ENCODE peak calls at places on chromosomes 16 and 17, in seven cellular contexts. M, B, T, L, I, P and R are unnamed samples.

GRCh38 chr17:51540151-51540550 is 279.8 kb downstream of the UTP18 start:
- DNase-seq in B (peak; percentile 15), P (no peak), M (no peak), L (no peak), T (no peak), I (no peak), R (no peak)

GRCh38 chr17:50027639-50028206 is 28.2 kb upstream of the ITGA3 start:
- DNase-seq in B (no peak), T (no peak), L (no peak), I (no peak), M (no peak), P (no peak), R (peak; percentile 56)

GRCh38 chr16:49048557-49048956 is 233.1 kb downstream of the CBLN1 start:
- DNase-seq in P (no peak), T (no peak), I (no peak), B (peak; percentile 13), M (no peak), L (no peak), R (no peak)

GRCh38 chr17:76538281-76538931 is 897 bp upstream of the CYGB start:
- DNase-seq in M (no peak), T (peak; percentile 32), B (no peak), P (no peak), L (no peak), I (no peak), R (peak; percentile 63)

GRCh38 chr17:18033442-18034099 is 5.4 kb downstream of the ATPAF2 start:
- DNase-seq in B (peak; percentile 83), L (peak; percentile 13), P (peak; percentile 59), T (peak; percentile 63), I (peak; percentile 53), M (peak; percentile 67), R (peak; percentile 80)

GRCh38 chr16:8962393-8963009 is 1.2 kb downstream of the USP7 start:
- DNase-seq in T (peak; percentile 55), L (no peak), I (peak; percentile 48), B (no peak), M (no peak), P (no peak), R (peak; percentile 53)

GRCh38 chr17:68053237-68054030 is 17.9 kb downstream of the KPNA2 start:
- DNase-seq in M (no peak), T (no peak), B (no peak), I (no peak), L (no peak), P (no peak), R (no peak)

GRCh38 chr17:68428498-68429172 is 28.7 kb downstream of the WIPI1 start:
- DNase-seq in B (no peak), T (no peak), P (no peak), L (no peak), M (no peak), I (no peak), R (no peak)

GRCh38 chr16:49854227-49855203 is 1.4 kb downstream of the ZNF423 start:
- DNase-seq in T (no peak), L (no peak), M (no peak), P (no peak), B (no peak), I (no peak), R (peak; percentile 85)

GRCh38 chr16:79769320-79770243 is 169.0 kb upstream of the MAF start:
- DNase-seq in B (no peak), T (no peak), P (no peak), I (no peak), L (no peak), M (no peak), R (no peak)

GRCh38 chr17:38572665-38573365 is 32.9 kb downstream of the SRCIN1 start:
- DNase-seq in L (no peak), T (peak; percentile 50), M (no peak), B (no peak), P (peak; percentile 59), I (peak; percentile 75), R (peak; percentile 90)

GRCh38 chr17:69350911-69351310 is 24.0 kb upstream of the ABCA5 start:
- DNase-seq in B (no peak), P (no peak), I (no peak), T (no peak), M (no peak), L (no peak), R (no peak)

DNA sequence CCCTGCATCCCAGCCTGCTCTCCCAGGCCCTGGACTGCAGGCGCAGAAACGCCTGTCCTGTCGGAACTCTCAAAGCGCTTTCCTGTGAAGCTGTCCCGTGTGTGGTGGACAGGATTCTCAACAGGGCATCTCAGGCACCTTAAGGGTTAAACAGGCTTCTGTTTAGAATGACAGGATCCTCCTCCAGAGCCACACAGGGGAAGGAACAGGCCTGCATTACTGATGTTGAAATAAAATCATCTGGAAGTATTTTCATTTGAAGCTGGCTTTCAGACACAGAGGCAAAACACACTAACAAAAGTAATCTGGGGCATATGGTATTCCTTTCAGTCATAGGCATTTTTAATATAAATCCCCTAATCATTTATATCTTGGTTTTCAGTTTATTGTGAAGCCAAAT is 7.4 kb downstream of the HS3ST3A1 start:
- DNase-seq in L (no peak), I (no peak), T (no peak), P (no peak), B (no peak), M (no peak), R (peak; percentile 47)
- TF ChIP-seq TAF1 in L (no peak), I (no peak), T (no peak), P (no peak), B (no peak), M (no peak), R (no peak)

DNA sequence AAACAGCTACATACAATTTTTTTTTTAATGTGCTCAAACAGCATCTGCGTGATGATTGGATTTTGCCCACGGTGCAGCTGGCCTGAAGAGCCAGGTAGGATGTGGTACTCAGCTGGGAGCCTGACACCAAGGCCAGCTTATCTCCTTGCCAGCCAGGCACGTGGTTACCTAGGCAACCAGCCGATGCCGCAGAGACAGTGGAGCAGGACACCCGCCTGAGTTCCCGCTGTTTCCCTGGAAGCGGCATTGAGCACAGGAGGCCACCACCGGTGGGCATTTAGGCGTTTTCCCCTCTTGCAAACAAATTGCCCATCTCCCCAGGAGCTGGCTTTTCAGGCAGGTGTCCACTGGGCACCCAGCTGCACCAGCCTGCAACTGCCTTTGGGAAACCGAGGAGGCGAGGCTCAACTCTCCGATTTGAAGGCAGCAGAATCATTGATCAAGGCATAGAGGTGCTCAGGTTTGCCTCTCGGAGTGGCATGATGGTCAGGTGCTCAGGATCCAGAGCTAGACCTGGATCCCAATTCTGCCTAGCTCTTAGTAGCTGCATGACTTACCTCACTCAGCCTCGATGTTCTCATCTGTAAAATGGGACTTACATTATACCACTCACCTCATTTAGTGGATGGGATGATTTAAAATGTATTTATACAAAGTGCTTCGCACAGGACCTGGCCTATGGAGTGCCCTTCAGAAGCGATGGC is 137.5 kb upstream of the PLCG2 start:
- DNase-seq in L (no peak), I (no peak), T (no peak), P (no peak), B (no peak), M (no peak), R (peak; percentile 89)
- TF ChIP-seq TAF1 in L (no peak), I (no peak), T (no peak), P (no peak), B (no peak), M (no peak), R (no peak)

GRCh38 chr16:68116256-68116853 is 31.2 kb downstream of the NFATC3 start:
- DNase-seq in P (no peak), I (peak; percentile 31), T (no peak), M (no peak), L (no peak), B (no peak), R (no peak)
- TF ChIP-seq TAF1 in P (no peak), I (no peak), T (no peak), M (no peak), L (no peak), B (no peak), R (no peak)

DNA sequence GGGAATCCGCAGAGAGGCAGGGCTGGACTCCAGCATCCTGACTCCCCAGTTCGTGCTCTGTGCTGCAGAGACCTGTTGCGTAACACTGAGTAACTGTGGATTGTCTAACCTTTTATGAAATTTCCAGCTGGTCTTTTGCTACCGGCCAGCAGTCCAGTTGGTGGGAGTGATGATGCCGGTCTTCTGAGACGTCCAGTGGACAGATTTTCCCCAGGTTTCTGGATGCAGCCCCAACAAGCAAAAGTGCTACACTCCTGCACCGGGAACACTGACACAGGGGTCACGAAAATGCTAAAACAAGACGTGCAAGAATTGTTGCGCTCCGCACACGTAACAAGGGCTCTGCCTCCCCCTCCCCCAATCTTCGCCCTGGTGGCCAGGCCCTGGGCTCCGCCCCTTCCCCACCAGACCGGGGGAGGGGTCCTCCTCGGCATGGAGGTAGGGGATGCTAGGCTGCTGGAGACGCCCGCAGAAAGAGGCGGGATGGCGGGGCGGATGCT is 701 bp upstream of the MRC2 start:
- DNase-seq in B (peak; percentile 31), T (no peak), L (no peak), I (no peak), M (no peak), P (peak; percentile 44), R (peak; percentile 88)
- TF ChIP-seq TAF1 in B (no peak), T (no peak), L (peak; percentile 47), I (no peak), M (no peak), P (no peak), R (peak; percentile 17)

GRCh38 chr16:23225634-23226033 is 43.1 kb downstream of the SCNN1G start:
- DNase-seq in B (no peak), M (no peak), P (no peak), I (no peak), T (no peak), L (no peak), R (no peak)

GRCh38 chr16:23225109-23225508 is 42.6 kb downstream of the SCNN1G start:
- DNase-seq in P (no peak), B (no peak), I (no peak), M (no peak), T (no peak), L (no peak), R (no peak)

GRCh38 chr16:23227529-23227928 is 45.0 kb downstream of the SCNN1G start:
- DNase-seq in T (no peak), B (no peak), I (peak; percentile 71), M (no peak), P (no peak), L (no peak), R (no peak)

GRCh38 chr16:23223368-23223767 is 40.8 kb downstream of the SCNN1G start:
- DNase-seq in B (no peak), T (no peak), I (no peak), P (no peak), L (no peak), M (no peak), R (no peak)

GRCh38 chr16:23222929-23223328 is 40.4 kb downstream of the SCNN1G start:
- DNase-seq in I (no peak), L (no peak), B (no peak), T (no peak), P (no peak), M (no peak), R (no peak)
- TF ChIP-seq TAF1 in I (no peak), L (no peak), B (no peak), T (no peak), P (no peak), M (no peak), R (no peak)